ENCODE peak calls at places on chromosome 19, in ten cellular contexts. G is iris pigment epithelial cell; A is COR-L47; C is epithelial cell of prostate; J is cardiac fibroblast; N is endodermal cell; S is HCEC 1CT; I is amygdala; T is effector memory CD8-positive, alpha-beta T cell; Q is stimulated activated CD4-positive, alpha-beta T cell treated with anti-CD3 and anti-CD28 coated beads, Interleukin-12 subunit alpha, Interleukin-12 subunit beta, amount 100 ng/mL, for 48 hours. F is an unnamed sample.
A peak's percentile ranks its signal among the peaks of the same experiment; 100 is the strongest.

GRCh38 chr19:46602392-46603194 is 1.5 kb downstream of the CALM3 start:
- DNase-seq in S (no peak), Q (peak; percentile 58), G (no peak), J (no peak), N (peak; percentile 44), I (no peak), C (no peak), A (no peak), T (no peak), F (peak; percentile 26)

GRCh38 chr19:45571457-45572220 is 13.0 kb downstream of the OPA3 start:
- DNase-seq in T (no peak), Q (no peak), G (no peak), J (no peak), S (no peak), A (no peak), I (no peak), C (no peak), N (no peak), F (no peak)

GRCh38 chr19:3830841-3831589 is 37.8 kb downstream of the ZFR2 start:
- DNase-seq in J (no peak), C (no peak), Q (no peak), A (no peak), S (no peak), G (no peak), N (no peak), T (no peak), I (no peak), F (no peak)

GRCh38 chr19:28014821-28015405 is 1198.0 kb downstream of the UQCRFS1 start:
- DNase-seq in J (no peak), Q (no peak), A (no peak), C (no peak), T (no peak), I (no peak), G (no peak), N (no peak), S (no peak), F (no peak)

GRCh38 chr19:19203012-19203856 is at the start of gene NR2C2AP:
- DNase-seq in Q (peak; percentile 94), T (peak; percentile 86), J (peak; percentile 93), N (peak; percentile 93), G (peak; percentile 85), A (peak; percentile 91), I (peak; percentile 69), C (peak; percentile 40), S (peak; percentile 88), F (peak; percentile 88)

GRCh38 chr19:29680937-29681336 is 15.7 kb downstream of the PLEKHF1 start:
- DNase-seq in Q (no peak), J (no peak), A (no peak), N (no peak), S (no peak), T (no peak), G (no peak), I (no peak), C (no peak), F (no peak)

GRCh38 chr19:35261356-35262100 is 7.2 kb upstream of the USF2 start:
- DNase-seq in Q (no peak), N (peak; percentile 42), C (no peak), S (no peak), J (no peak), G (no peak), I (no peak), A (no peak), T (no peak), F (no peak)

GRCh38 chr19:13062317-13062716 is 40.3 kb downstream of the LYL1 start:
- DNase-seq in T (no peak), S (no peak), I (no peak), G (no peak), Q (no peak), A (no peak), J (no peak), C (no peak), N (no peak), F (no peak)

GRCh38 chr19:29375429-29376093 is 150.2 kb upstream of the VSTM2B start:
- DNase-seq in S (no peak), Q (no peak), I (no peak), A (no peak), G (no peak), J (no peak), C (no peak), N (peak; percentile 26), T (no peak), F (no peak)

GRCh38 chr19:4695224-4695731 is 25.1 kb upstream of the MYDGF start:
- DNase-seq in C (no peak), I (no peak), J (no peak), T (no peak), A (no peak), N (no peak), G (no peak), Q (no peak), S (no peak), F (no peak)

GRCh38 chr19:7975037-7975436 is 30.4 kb downstream of the ELAVL1 start:
- DNase-seq in S (no peak), I (peak; percentile 24), J (no peak), N (no peak), A (no peak), C (no peak), T (no peak), Q (no peak), G (no peak), F (no peak)

GRCh38 chr19:1563251-1563650 is 4.9 kb downstream of the MEX3D start:
- DNase-seq in I (no peak), A (no peak), Q (no peak), J (no peak), G (no peak), T (no peak), S (no peak), N (no peak), C (no peak), F (no peak)

GRCh38 chr19:48964205-48965032 is 690 bp upstream of the FTL start:
- DNase-seq in Q (no peak), G (peak; percentile 78), I (no peak), A (no peak), N (no peak), C (no peak), T (no peak), J (peak; percentile 32), S (peak; percentile 49), F (no peak)

GRCh38 chr19:40465025-40465780 is at the start of gene BLVRB:
- DNase-seq in J (peak; percentile 86), C (no peak), Q (no peak), I (no peak), T (no peak), G (peak; percentile 85), A (no peak), N (no peak), S (peak; percentile 62), F (peak; percentile 81)

GRCh38 chr19:45211751-45212381 is 33.3 kb downstream of the BLOC1S3 start:
- DNase-seq in N (no peak), A (no peak), J (no peak), C (no peak), I (no peak), S (no peak), T (no peak), G (no peak), Q (no peak), F (no peak)

GRCh38 chr19:5479958-5480357 is 24.7 kb downstream of the ZNRF4 start:
- DNase-seq in G (no peak), A (peak; percentile 49), J (no peak), Q (no peak), T (no peak), C (no peak), N (no peak), I (no peak), S (no peak), F (no peak)

GRCh38 chr19:14363203-14364097 is 17.8 kb upstream of the ADGRE5 start:
- DNase-seq in J (peak; percentile 85), I (peak; percentile 4), C (no peak), G (peak; percentile 54), S (peak; percentile 38), A (no peak), Q (peak; percentile 61), N (peak; percentile 93), T (peak; percentile 27), F (no peak)

GRCh38 chr19:47391510-47392223 is 27.7 kb downstream of the MEIS3 start:
- DNase-seq in A (peak; percentile 42), T (peak; percentile 86), C (no peak), S (peak; percentile 68), J (peak; percentile 84), G (peak; percentile 58), I (peak; percentile 24), N (peak; percentile 98), Q (peak; percentile 71), F (peak; percentile 78)

GRCh38 chr19:51417107-51417806 is at the start of gene SIGLEC10:
- DNase-seq in J (no peak), Q (peak; percentile 33), T (no peak), N (peak; percentile 52), S (no peak), C (no peak), G (no peak), A (no peak), I (no peak), F (peak; percentile 28)

GRCh38 chr19:11479470-11480080 is 1.3 kb downstream of the ELAVL3 start:
- DNase-seq in S (no peak), A (peak; percentile 85), N (peak; percentile 95), Q (no peak), C (no peak), T (no peak), I (peak; percentile 42), G (peak; percentile 31), J (no peak), F (no peak)

GRCh38 chr19:11169896-11170678 is 14.5 kb upstream of the SPC24 start:
- DNase-seq in J (peak; percentile 78), N (no peak), I (no peak), Q (no peak), A (no peak), G (peak; percentile 73), T (no peak), S (no peak), C (no peak), F (no peak)

GRCh38 chr19:33394006-33394722 is 20.7 kb downstream of the CEBPG start:
- DNase-seq in I (no peak), J (peak; percentile 82), S (peak; percentile 61), Q (no peak), T (no peak), G (peak; percentile 80), C (no peak), N (no peak), A (no peak), F (no peak)

GRCh38 chr19:49718991-49719390 is 28.1 kb downstream of the CPT1C start:
- DNase-seq in J (no peak), C (no peak), T (no peak), Q (no peak), A (no peak), S (no peak), I (no peak), N (no peak), G (no peak), F (no peak)

GRCh38 chr19:50646074-50646807 is 3.0 kb upstream of the C19orf81 start:
- DNase-seq in Q (no peak), N (no peak), I (no peak), S (peak; percentile 72), G (peak; percentile 81), T (no peak), C (no peak), J (peak; percentile 84), A (no peak), F (no peak)

GRCh38 chr19:16814526-16815100 is 14.6 kb upstream of the SIN3B start:
- DNase-seq in I (no peak), A (no peak), T (no peak), S (no peak), Q (no peak), J (peak; percentile 61), C (no peak), G (peak; percentile 53), N (no peak), F (no peak)

F was measured in immature natural killer cell.